ENCODE peak calls at places on chromosomes 13 and 19, in eight cellular contexts. U is ELF-1, A is NCI-H1092 treated with DMSO at 0.1 percent for 48 hours, D is Right ventricle myocardium superior, P is right lobe of liver, T is tibial nerve, M is NCI-H187 treated with DMSO at 0.1 percent for 48 hours, Z is nephron progenitor cell. K is an unnamed sample.

GRCh38 chr19:38034153-38034835 is 127.3 kb downstream of the SIPA1L3 start:
- DNase-seq in A (no peak), M (no peak), Z (no peak), P (no peak), D (no peak), T (no peak), U (no peak), K (no peak)

GRCh38 chr19:23440791-23441190 is 45.5 kb upstream of the ZNF91 start:
- DNase-seq in M (no peak), T (no peak), U (peak), Z (peak), A (no peak), P (no peak), D (no peak), K (peak)

GRCh38 chr13:48346583-48346982 is 43.0 kb downstream of the RB1 start:
- DNase-seq in T (no peak), P (no peak), U (no peak), A (no peak), Z (no peak), D (no peak), M (no peak), K (no peak)

GRCh38 chr13:31200636-31200970 is 828 bp downstream of the B3GLCT start:
- DNase-seq in D (peak), P (peak), Z (peak), T (no peak), U (peak), M (no peak), A (no peak), K (peak)

GRCh38 chr13:53683146-53683545 is 654.5 kb downstream of the OLFM4 start:
- DNase-seq in A (no peak), U (no peak), D (no peak), P (no peak), M (no peak), T (no peak), Z (no peak), K (no peak)

GRCh38 chr19:39251081-39251480 is 2.4 kb upstream of the IFNL4 start:
- DNase-seq in D (no peak), T (no peak), M (no peak), U (no peak), P (no peak), Z (no peak), A (no peak), K (no peak)

GRCh38 chr13:101305981-101306411 is 110.3 kb downstream of the NALCN start:
- DNase-seq in Z (no peak), T (no peak), U (peak), D (no peak), P (no peak), A (no peak), M (no peak), K (no peak)

GRCh38 chr19:4622695-4623421 is 16.5 kb upstream of the TNFAIP8L1 start:
- DNase-seq in T (no peak), Z (peak), M (no peak), A (no peak), D (no peak), U (peak), P (no peak), K (peak)

GRCh38 chr13:97307882-97308624 is 85.9 kb downstream of the MBNL2 start:
- DNase-seq in T (peak), Z (no peak), D (peak), U (peak), P (no peak), M (no peak), A (peak), K (no peak)

GRCh38 chr19:1472227-1473055 is 6.6 kb downstream of the C19orf25 start:
- DNase-seq in Z (no peak), A (no peak), U (no peak), M (no peak), P (peak), T (no peak), D (no peak), K (no peak)

GRCh38 chr19:8665468-8666213 is 33.0 kb downstream of the ACTL9 start:
- DNase-seq in D (no peak), A (no peak), U (no peak), Z (no peak), P (no peak), T (no peak), M (no peak), K (no peak)

GRCh38 chr13:66501187-66501586 is 728.9 kb downstream of the PCDH9 start:
- DNase-seq in T (no peak), Z (no peak), D (no peak), U (no peak), P (no peak), M (no peak), A (no peak), K (no peak)

GRCh38 chr13:53143757-53144320 is 115.2 kb downstream of the OLFM4 start:
- DNase-seq in T (no peak), Z (no peak), M (no peak), A (no peak), U (no peak), D (no peak), P (no peak), K (no peak)

GRCh38 chr19:41935781-41936415 is 7.6 kb upstream of the ERFL start:
- DNase-seq in U (no peak), M (no peak), A (no peak), D (no peak), P (no peak), Z (no peak), T (no peak), K (no peak)

GRCh38 chr13:30607908-30608307 is 9.8 kb upstream of the USPL1 start:
- DNase-seq in U (no peak), A (no peak), M (peak), Z (no peak), T (no peak), D (no peak), P (no peak), K (no peak)

GRCh38 chr13:98626298-98626940 is 49.5 kb upstream of the STK24 start:
- DNase-seq in P (no peak), Z (no peak), U (no peak), D (no peak), T (no peak), M (no peak), A (peak), K (no peak)

GRCh38 chr13:112771877-112772538 is 82.2 kb downstream of the ATP11A start:
- DNase-seq in D (no peak), P (no peak), M (no peak), U (no peak), T (no peak), Z (no peak), A (peak), K (no peak)

GRCh38 chr19:54654447-54655321 is 8.1 kb upstream of the LILRB4 start:
- DNase-seq in P (no peak), T (no peak), D (no peak), A (no peak), U (no peak), Z (no peak), M (no peak), K (no peak)

GRCh38 chr19:46932346-46932745 is 71.5 kb downstream of the ARHGAP35 start:
- DNase-seq in T (no peak), D (no peak), M (no peak), U (no peak), Z (no peak), A (no peak), P (no peak), K (no peak)

K was measured in H9.